ENCODE peak calls at places on chromosomes 1 and 21, in five cellular contexts. K, Z, F, Y and Q are unnamed samples.

GRCh38 chr1:153985984-153986761 is at the start of gene RAB13:
- DNase-seq in K (peak; percentile 86), Y (peak; percentile 75), F (peak; percentile 89), Z (peak; percentile 88), Q (peak; percentile 59)

GRCh38 chr21:33230518-33231324 is 983 bp downstream of the IFNAR2 start:
- DNase-seq in Z (no peak), K (peak; percentile 34), Y (peak; percentile 50), F (peak; percentile 67), Q (peak; percentile 56)

GRCh38 chr1:22639286-22639685 is 2.9 kb downstream of the C1QA start:
- DNase-seq in F (no peak), Z (no peak), Y (no peak), K (no peak), Q (no peak)

GRCh38 chr1:39250460-39251240 is 46.2 kb downstream of the MACF1 start:
- DNase-seq in K (no peak), Z (no peak), Y (no peak), F (no peak), Q (no peak)

GRCh38 chr1:157235307-157235706 is 97.1 kb upstream of the ETV3 start:
- DNase-seq in Z (no peak), F (no peak), Y (no peak), K (no peak), Q (no peak)

GRCh38 chr21:45579383-45580180 is 37.3 kb upstream of the SLC19A1 start:
- DNase-seq in Z (peak; percentile 47), F (no peak), Y (no peak), K (no peak), Q (no peak)

GRCh38 chr1:173255214-173255813 is 48.2 kb upstream of the TNFSF4 start:
- DNase-seq in F (no peak), K (no peak), Z (no peak), Y (peak; percentile 19), Q (no peak)

GRCh38 chr1:243890576-243890975 is 40.5 kb upstream of the AKT3 start:
- DNase-seq in K (no peak), F (no peak), Y (no peak), Z (no peak), Q (no peak)

GRCh38 chr1:110525250-110525597 is 6.2 kb upstream of the KCNA10 start:
- DNase-seq in F (no peak), Y (no peak), Z (no peak), K (no peak), Q (no peak)

GRCh38 chr1:176786274-176786673 is 323.3 kb downstream of the PAPPA2 start:
- DNase-seq in K (no peak), F (no peak), Y (no peak), Z (no peak), Q (no peak)

GRCh38 chr1:18965206-18966173 is 9.0 kb upstream of the IFFO2 start:
- DNase-seq in K (no peak), Z (no peak), Y (no peak), F (no peak), Q (no peak)

GRCh38 chr21:16420086-16420724 is 690.4 kb downstream of the USP25 start:
- DNase-seq in Y (no peak), K (peak; percentile 49), F (peak; percentile 50), Z (no peak), Q (peak; percentile 15)

GRCh38 chr1:225519166-225519863 is 91.5 kb upstream of the LBR start:
- DNase-seq in Y (no peak), Z (no peak), K (no peak), F (peak; percentile 44), Q (no peak)

GRCh38 chr1:204147392-204148097 is 4.3 kb downstream of the ETNK2 start:
- DNase-seq in Y (no peak), K (no peak), F (no peak), Z (no peak), Q (no peak)

GRCh38 chr21:18275740-18276139 is 31.1 kb downstream of the CHODL start:
- DNase-seq in K (no peak), Z (no peak), Y (no peak), F (no peak), Q (no peak)

GRCh38 chr1:66282343-66282852 is 251.6 kb upstream of the SGIP1 start:
- DNase-seq in Z (no peak), F (no peak), Y (no peak), K (no peak), Q (no peak)

GRCh38 chr1:212457740-212458338 is 25.1 kb downstream of the NENF start:
- DNase-seq in F (no peak), K (peak; percentile 29), Y (peak; percentile 51), Z (no peak), Q (peak; percentile 87)

GRCh38 chr1:52944566-52944965 is 17.5 kb downstream of the SCP2 start:
- DNase-seq in K (no peak), Z (no peak), F (no peak), Y (no peak), Q (no peak)

GRCh38 chr1:157104598-157105293 is 5.1 kb upstream of the ETV3L start:
- DNase-seq in Y (no peak), Z (no peak), K (no peak), F (no peak), Q (no peak)